ENCODE peak calls at places on chromosomes 11 and 22, in seven cellular contexts. P, I, X, T, Q, O and E are unnamed samples. For H3K4me1, the result is how much of the 10 kb centered on the place peaks cover.

GRCh38 chr22:49724030-49724892 is 103.4 kb downstream of the BRD1 start:
- DNase-seq in P (no peak), I (peak), X (no peak), T (no peak), Q (no peak), O (no peak), E (no peak)

GRCh38 chr11:133526790-133527189 is 5.5 kb downstream of the OPCML start:
- DNase-seq in P (no peak), I (no peak), X (no peak), T (no peak), Q (no peak), O (no peak), E (peak)

GRCh38 chr11:60492488-60493009 is at the start of gene MS4A12:
- DNase-seq in P (no peak), I (no peak), X (no peak), T (no peak), Q (no peak), O (no peak), E (no peak)

GRCh38 chr11:34243620-34244493 is 114.0 kb downstream of the ABTB2 start:
- DNase-seq in P (no peak), I (no peak), X (peak), T (no peak), Q (no peak), O (peak), E (peak)

GRCh38 chr11:3159296-3160190 is 5.6 kb downstream of the OSBPL5 start:
- DNase-seq in P (no peak), I (no peak), X (no peak), T (peak), Q (no peak), O (no peak), E (peak)

GRCh38 chr11:34339149-34340064 is 18.4 kb downstream of the ABTB2 start:
- DNase-seq in P (no peak), I (no peak), X (peak), T (no peak), Q (no peak), O (peak), E (peak)

GRCh38 chr11:73157141-73158010 is 15.3 kb upstream of the FCHSD2 start:
- DNase-seq in P (no peak), I (no peak), X (no peak), T (peak), Q (no peak), O (peak), E (peak)

GRCh38 chr11:47571895-47572294 is 6.5 kb downstream of the PTPMT1 start:
- DNase-seq in P (no peak), I (no peak), X (no peak), T (no peak), Q (no peak), O (no peak), E (no peak)

GRCh38 chr11:95486979-95487378 is 256.0 kb upstream of the SESN3 start:
- DNase-seq in P (no peak), I (no peak), X (no peak), T (no peak), Q (no peak), O (no peak), E (no peak)

GRCh38 chr11:34296412-34296811 is 61.4 kb downstream of the ABTB2 start:
- DNase-seq in P (no peak), I (no peak), X (no peak), T (no peak), Q (no peak), O (no peak), E (no peak)

DNA sequence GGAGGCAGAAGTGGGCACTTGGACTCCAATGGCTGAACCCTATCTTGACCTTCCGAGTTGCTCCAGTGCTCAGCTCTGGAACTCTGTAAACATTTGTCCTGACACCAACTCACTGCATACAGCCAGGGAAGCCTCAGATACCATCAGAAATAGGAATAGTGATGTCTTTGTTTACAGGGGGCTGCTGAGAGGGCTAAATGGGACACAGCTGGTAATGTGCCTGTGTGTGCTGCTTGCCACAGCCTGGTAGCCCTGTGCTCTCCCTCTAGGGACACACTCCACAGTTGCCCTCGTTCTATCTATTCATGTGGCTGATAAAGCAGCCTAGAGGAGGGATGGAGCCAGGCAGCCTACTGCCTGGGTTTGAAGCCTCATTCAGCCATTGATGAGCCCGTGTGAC is 559.8 kb downstream of the MIAT start:
- DNase-seq in P (no peak), I (no peak), X (no peak), T (no peak), Q (no peak), O (no peak), E (no peak)
- H3K4me1 ChIP-seq in P (under half), I (under half), X (half or more), T (under half), Q (under half), O (under half), E (under half)

GRCh38 chr11:77146261-77147035 is 18.4 kb downstream of the MYO7A start:
- DNase-seq in P (no peak), I (no peak), X (no peak), T (no peak), Q (no peak), O (no peak), E (no peak)
- H3K4me1 ChIP-seq in P (under half), I (under half), X (under half), T (under half), Q (under half), O (under half), E (under half)

GRCh38 chr11:15602779-15603178 is 488.1 kb downstream of the INSC start:
- DNase-seq in P (no peak), I (no peak), X (no peak), T (no peak), Q (no peak), O (no peak), E (no peak)

GRCh38 chr11:15609445-15609844 is 494.7 kb downstream of the INSC start:
- DNase-seq in P (no peak), I (no peak), X (no peak), T (no peak), Q (no peak), O (no peak), E (no peak)

GRCh38 chr11:15605094-15605493 is 490.4 kb downstream of the INSC start:
- DNase-seq in P (no peak), I (no peak), X (no peak), T (no peak), Q (no peak), O (no peak), E (no peak)

GRCh38 chr11:15603208-15603607 is 488.5 kb downstream of the INSC start:
- DNase-seq in P (no peak), I (no peak), X (no peak), T (peak), Q (no peak), O (no peak), E (no peak)

GRCh38 chr11:15607361-15608036 is 492.8 kb downstream of the INSC start:
- DNase-seq in P (no peak), I (no peak), X (no peak), T (no peak), Q (no peak), O (no peak), E (no peak)
- H3K4me1 ChIP-seq in P (under half), I (under half), X (under half), T (under half), Q (under half), O (under half), E (under half)

GRCh38 chr22:32478994-32479393 is 4.4 kb downstream of the FBXO7 start:
- DNase-seq in P (no peak), I (no peak), X (no peak), T (no peak), Q (no peak), O (no peak), E (no peak)
- H3K4me1 ChIP-seq in P (half or more), I (under half), X (under half), T (under half), Q (under half), O (under half), E (under half)